ENCODE peak calls at places on chromosome 10, in four cellular contexts. C is HepG2, N is K562, B is GM12878. S is an unnamed sample. For H3K4me1, the result is how much of the 10 kb centered on the place peaks cover.

GRCh38 chr10:17512341-17513001 is 58.1 kb upstream of the ST8SIA6 start:
- DNase-seq in C (no peak), N (no peak), B (no peak), S (no peak)

GRCh38 chr10:24790599-24790998 is 66.9 kb upstream of the ARHGAP21 start:
- DNase-seq in C (no peak), N (no peak), B (no peak), S (no peak)

GRCh38 chr10:86600296-86600695 is 54.1 kb upstream of the OPN4 start:
- DNase-seq in C (no peak), N (no peak), B (no peak), S (no peak)

GRCh38 chr10:12906051-12906541 is 95.4 kb downstream of the CCDC3 start:
- DNase-seq in C (no peak), N (no peak), B (no peak), S (no peak)

GRCh38 chr10:123986736-123987135 is 95.1 kb upstream of the CPXM2 start:
- DNase-seq in C (no peak), N (no peak), B (no peak), S (no peak)

GRCh38 chr10:58291538-58292174 is 22.7 kb downstream of the CISD1 start:
- DNase-seq in C (peak), N (peak), B (no peak), S (no peak)

GRCh38 chr10:55174419-55174818 is 373.4 kb upstream of the PCDH15 start:
- DNase-seq in C (peak), N (no peak), B (no peak), S (no peak)

GRCh38 chr10:99433378-99434020 is 3.1 kb upstream of the GOT1 start:
- DNase-seq in C (no peak), N (no peak), B (no peak), S (no peak)

GRCh38 chr10:31647861-31648260 is 280.8 kb downstream of the ARHGAP12 start:
- DNase-seq in C (no peak), N (no peak), B (no peak), S (no peak)

GRCh38 chr10:31648966-31649365 is 279.7 kb downstream of the ARHGAP12 start:
- DNase-seq in C (no peak), N (no peak), B (no peak), S (no peak)

GRCh38 chr10:31646519-31646918 is 282.1 kb downstream of the ARHGAP12 start:
- DNase-seq in C (no peak), N (no peak), B (no peak), S (no peak)

GRCh38 chr10:31652038-31652437 is 276.6 kb downstream of the ARHGAP12 start:
- DNase-seq in C (no peak), N (no peak), B (no peak), S (no peak)

DNA sequence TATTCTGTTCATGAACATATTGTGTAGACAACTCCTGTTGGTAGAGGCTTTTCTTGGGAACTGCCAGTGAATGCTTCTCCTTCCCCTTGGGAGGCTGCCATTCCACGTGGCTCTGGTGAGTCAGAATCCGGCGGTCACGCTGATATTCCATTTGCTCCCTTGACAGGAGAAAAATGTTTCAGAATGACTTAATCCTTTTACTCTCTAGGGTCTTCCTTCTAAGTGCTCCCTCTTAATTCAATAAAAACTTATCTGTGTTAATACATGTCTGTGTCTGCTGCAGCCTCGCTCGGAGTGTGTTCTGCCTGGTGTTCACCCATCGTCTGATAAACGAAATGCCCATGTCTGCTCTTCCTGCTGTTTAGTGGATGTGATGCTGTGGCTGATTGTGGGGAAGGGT is 278.6 kb downstream of the ARHGAP12 start:
- DNase-seq in C (no peak), N (no peak), B (no peak), S (no peak)
- TF ChIP-seq SRF in C (no peak), N (no peak), B (no peak), S (no peak)

GRCh38 chr10:8923096-8923495 is 868.6 kb downstream of the GATA3 start:
- DNase-seq in C (no peak), N (no peak), B (no peak), S (no peak)

GRCh38 chr10:8913720-8914119 is 859.2 kb downstream of the GATA3 start:
- DNase-seq in C (no peak), N (no peak), B (no peak), S (no peak)

GRCh38 chr10:8921583-8921982 is 867.1 kb downstream of the GATA3 start:
- DNase-seq in C (no peak), N (no peak), B (no peak), S (no peak)

GRCh38 chr10:8919291-8919690 is 864.8 kb downstream of the GATA3 start:
- DNase-seq in C (no peak), N (no peak), B (no peak), S (no peak)
- TF ChIP-seq CBX5 in C (no peak), N (no peak), B (no peak), S (no peak)

GRCh38 chr10:70317272-70317942 is 33.6 kb upstream of the NPFFR1 start:
- DNase-seq in C (peak), N (no peak), B (no peak), S (no peak)
- H3K4me1 ChIP-seq in C (half or more), N (under half), B (under half), S (under half)

GRCh38 chr10:130973127-130973839 is 338.2 kb downstream of the TCERG1L start:
- DNase-seq in C (no peak), N (no peak), B (no peak), S (no peak)
- TF ChIP-seq SRF in C (no peak), N (no peak), B (no peak), S (no peak)

GRCh38 chr10:4276151-4276550 is 491.1 kb upstream of the KLF6 start:
- DNase-seq in C (no peak), N (no peak), B (no peak), S (no peak)
- TF ChIP-seq CBX5 in C (no peak), N (no peak), B (no peak), S (no peak)

GRCh38 chr10:97686962-97687784 is at the start of gene AVPI1:
- DNase-seq in C (peak), N (peak), B (peak), S (peak)
- H3K4me1 ChIP-seq in C (half or more), N (under half), B (under half), S (under half)

GRCh38 chr10:97771055-97771811 is 566 bp downstream of the SFRP5 start:
- DNase-seq in C (no peak), N (peak), B (no peak), S (peak)
- TF ChIP-seq SRF in C (no peak), N (no peak), B (no peak), S (no peak)

GRCh38 chr10:118528426-118528825 is 67.0 kb downstream of the PRLHR start:
- DNase-seq in C (no peak), N (no peak), B (no peak), S (no peak)

GRCh38 chr10:118520116-118520742 is 75.2 kb downstream of the PRLHR start:
- DNase-seq in C (peak), N (no peak), B (no peak), S (no peak)

GRCh38 chr10:118522791-118523498 is 72.5 kb downstream of the PRLHR start:
- DNase-seq in C (no peak), N (no peak), B (no peak), S (no peak)

GRCh38 chr10:118521415-118522117 is 73.9 kb downstream of the PRLHR start:
- DNase-seq in C (no peak), N (no peak), B (no peak), S (no peak)

DNA sequence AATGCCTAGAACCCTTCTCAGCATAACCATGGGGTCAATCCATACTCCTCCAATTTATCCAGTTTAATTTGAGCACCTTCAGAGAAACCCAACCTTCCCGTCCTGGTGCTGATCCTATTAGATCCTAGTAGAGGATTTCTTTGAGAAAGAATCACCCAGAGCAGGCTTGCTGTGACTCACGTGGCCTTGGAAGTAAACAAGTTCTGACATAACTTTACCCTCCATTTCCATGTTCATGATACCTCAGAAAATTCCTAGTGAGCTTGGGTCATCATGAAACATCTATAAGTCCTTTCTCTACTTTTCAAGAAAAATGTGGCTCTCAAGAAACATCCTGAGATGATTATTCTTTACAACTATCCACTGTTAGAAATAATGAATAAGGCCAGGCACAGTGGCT is 71.7 kb downstream of the PRLHR start:
- DNase-seq in C (no peak), N (no peak), B (no peak), S (no peak)
- TF ChIP-seq CBX5 in C (no peak), N (no peak), B (no peak), S (no peak)

DNA sequence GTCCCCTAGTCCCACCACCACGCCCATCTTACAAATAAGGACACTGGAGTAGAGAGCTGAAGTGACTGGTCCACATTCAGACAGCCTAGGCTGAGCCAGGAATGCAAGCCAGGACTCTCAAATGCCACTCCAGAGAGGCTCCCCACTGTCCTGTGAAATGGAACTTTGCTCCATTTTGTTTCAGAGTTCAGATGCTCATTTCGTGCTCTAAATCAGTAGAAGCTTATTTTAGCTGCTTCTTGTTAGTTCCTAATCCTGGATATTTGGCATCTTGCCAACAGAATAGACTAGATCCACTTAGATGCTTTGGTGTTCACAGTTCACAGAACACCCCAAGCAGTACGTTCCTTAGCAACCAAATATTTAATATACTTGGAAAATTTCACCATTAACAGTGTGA is 7.4 kb downstream of the MMP21 start:
- DNase-seq in C (no peak), N (peak), B (no peak), S (no peak)
- H3K4me1 ChIP-seq in C (under half), N (under half), B (under half), S (under half)